ENCODE peak calls at places on chromosome 9, in ten cellular contexts. One of them, this sample, is unnamed.

GRCh38 chr9:94861589-94862241 is 135.2 kb downstream of the AOPEP start:
- DNase-seq in stromal cell of bone marrow: peak
- DNase-seq in GM12892: no peak
- DNase-seq in activated CD4-positive, alpha-beta T cell treated with anti-CD3 and anti-CD28 coated beads, Interleukin-2, amount 10 ng/mL, durations not matched to agents 7 days and 5 days: peak
- DNase-seq in mesenchymal stem cell: peak
- DNase-seq in GDM1: no peak
- DNase-seq in cardiac fibroblast: peak
- DNase-seq in WTC11: no peak
- DNase-seq in small intestine: no peak
- DNase-seq in heart right ventricle: no peak
- DNase-seq in this sample: peak

GRCh38 chr9:78566948-78567675 is 270.2 kb downstream of the PSAT1 start:
- DNase-seq in cardiac fibroblast: peak
- DNase-seq in small intestine: no peak
- DNase-seq in activated CD4-positive, alpha-beta T cell treated with anti-CD3 and anti-CD28 coated beads, Interleukin-2, amount 10 ng/mL, durations not matched to agents 7 days and 5 days: no peak
- DNase-seq in WTC11: no peak
- DNase-seq in GDM1: no peak
- DNase-seq in stromal cell of bone marrow: peak
- DNase-seq in GM12892: no peak
- DNase-seq in heart right ventricle: no peak
- DNase-seq in mesenchymal stem cell: peak
- DNase-seq in this sample: peak

GRCh38 chr9:121989010-121989409 is 104.1 kb downstream of the TTLL11 start:
- DNase-seq in cardiac fibroblast: peak
- DNase-seq in GDM1: no peak
- DNase-seq in mesenchymal stem cell: no peak
- DNase-seq in heart right ventricle: no peak
- DNase-seq in GM12892: no peak
- DNase-seq in small intestine: peak
- DNase-seq in WTC11: peak
- DNase-seq in activated CD4-positive, alpha-beta T cell treated with anti-CD3 and anti-CD28 coated beads, Interleukin-2, amount 10 ng/mL, durations not matched to agents 7 days and 5 days: no peak
- DNase-seq in stromal cell of bone marrow: no peak
- DNase-seq in this sample: no peak

GRCh38 chr9:104968025-104968982 is 40.3 kb upstream of the ABCA1 start:
- DNase-seq in mesenchymal stem cell: peak
- DNase-seq in stromal cell of bone marrow: peak
- DNase-seq in GM12892: peak
- DNase-seq in GDM1: peak
- DNase-seq in small intestine: peak
- DNase-seq in activated CD4-positive, alpha-beta T cell treated with anti-CD3 and anti-CD28 coated beads, Interleukin-2, amount 10 ng/mL, durations not matched to agents 7 days and 5 days: peak
- DNase-seq in WTC11: peak
- DNase-seq in cardiac fibroblast: peak
- DNase-seq in heart right ventricle: peak
- DNase-seq in this sample: peak

GRCh38 chr9:2267171-2267740 is 252.1 kb downstream of the SMARCA2 start:
- DNase-seq in GM12892: no peak
- DNase-seq in WTC11: no peak
- DNase-seq in heart right ventricle: peak
- DNase-seq in mesenchymal stem cell: no peak
- DNase-seq in GDM1: no peak
- DNase-seq in stromal cell of bone marrow: peak
- DNase-seq in activated CD4-positive, alpha-beta T cell treated with anti-CD3 and anti-CD28 coated beads, Interleukin-2, amount 10 ng/mL, durations not matched to agents 7 days and 5 days: no peak
- DNase-seq in small intestine: no peak
- DNase-seq in cardiac fibroblast: peak
- DNase-seq in this sample: no peak

GRCh38 chr9:100186356-100186755 is 87.3 kb downstream of the INVS start:
- DNase-seq in cardiac fibroblast: no peak
- DNase-seq in activated CD4-positive, alpha-beta T cell treated with anti-CD3 and anti-CD28 coated beads, Interleukin-2, amount 10 ng/mL, durations not matched to agents 7 days and 5 days: no peak
- DNase-seq in stromal cell of bone marrow: no peak
- DNase-seq in mesenchymal stem cell: no peak
- DNase-seq in small intestine: no peak
- DNase-seq in WTC11: no peak
- DNase-seq in heart right ventricle: no peak
- DNase-seq in GDM1: no peak
- DNase-seq in GM12892: no peak
- DNase-seq in this sample: no peak

GRCh38 chr9:88233091-88233490 is 94.8 kb upstream of the SPATA31C2 start:
- DNase-seq in GM12892: no peak
- DNase-seq in WTC11: no peak
- DNase-seq in GDM1: no peak
- DNase-seq in activated CD4-positive, alpha-beta T cell treated with anti-CD3 and anti-CD28 coated beads, Interleukin-2, amount 10 ng/mL, durations not matched to agents 7 days and 5 days: no peak
- DNase-seq in mesenchymal stem cell: no peak
- DNase-seq in heart right ventricle: no peak
- DNase-seq in small intestine: no peak
- DNase-seq in stromal cell of bone marrow: no peak
- DNase-seq in cardiac fibroblast: no peak
- DNase-seq in this sample: no peak

GRCh38 chr9:6764570-6765334 is 7.0 kb downstream of the KDM4C start:
- DNase-seq in heart right ventricle: no peak
- DNase-seq in stromal cell of bone marrow: no peak
- DNase-seq in GDM1: no peak
- DNase-seq in cardiac fibroblast: no peak
- DNase-seq in mesenchymal stem cell: no peak
- DNase-seq in GM12892: no peak
- DNase-seq in small intestine: no peak
- DNase-seq in WTC11: no peak
- DNase-seq in activated CD4-positive, alpha-beta T cell treated with anti-CD3 and anti-CD28 coated beads, Interleukin-2, amount 10 ng/mL, durations not matched to agents 7 days and 5 days: no peak
- DNase-seq in this sample: peak

GRCh38 chr9:132597073-132597775 is 14.8 kb downstream of the BARHL1 start:
- DNase-seq in mesenchymal stem cell: no peak
- DNase-seq in heart right ventricle: peak
- DNase-seq in small intestine: no peak
- DNase-seq in GM12892: no peak
- DNase-seq in GDM1: peak
- DNase-seq in stromal cell of bone marrow: no peak
- DNase-seq in cardiac fibroblast: peak
- DNase-seq in WTC11: no peak
- DNase-seq in activated CD4-positive, alpha-beta T cell treated with anti-CD3 and anti-CD28 coated beads, Interleukin-2, amount 10 ng/mL, durations not matched to agents 7 days and 5 days: no peak
- DNase-seq in this sample: no peak

GRCh38 chr9:113682297-113682771 is 193.8 kb upstream of the ZNF618 start:
- DNase-seq in activated CD4-positive, alpha-beta T cell treated with anti-CD3 and anti-CD28 coated beads, Interleukin-2, amount 10 ng/mL, durations not matched to agents 7 days and 5 days: peak
- DNase-seq in GM12892: no peak
- DNase-seq in small intestine: peak
- DNase-seq in WTC11: peak
- DNase-seq in heart right ventricle: peak
- DNase-seq in cardiac fibroblast: peak
- DNase-seq in stromal cell of bone marrow: peak
- DNase-seq in mesenchymal stem cell: peak
- DNase-seq in GDM1: peak
- DNase-seq in this sample: peak

GRCh38 chr9:90722116-90722515 is 79.5 kb upstream of the DIRAS2 start:
- DNase-seq in small intestine: no peak
- DNase-seq in cardiac fibroblast: no peak
- DNase-seq in WTC11: no peak
- DNase-seq in stromal cell of bone marrow: no peak
- DNase-seq in mesenchymal stem cell: peak
- DNase-seq in GDM1: no peak
- DNase-seq in heart right ventricle: no peak
- DNase-seq in activated CD4-positive, alpha-beta T cell treated with anti-CD3 and anti-CD28 coated beads, Interleukin-2, amount 10 ng/mL, durations not matched to agents 7 days and 5 days: no peak
- DNase-seq in GM12892: no peak
- DNase-seq in this sample: no peak

GRCh38 chr9:68455436-68455835 is 85.2 kb downstream of the TMEM252 start:
- DNase-seq in mesenchymal stem cell: no peak
- DNase-seq in small intestine: no peak
- DNase-seq in cardiac fibroblast: no peak
- DNase-seq in stromal cell of bone marrow: no peak
- DNase-seq in GDM1: no peak
- DNase-seq in WTC11: no peak
- DNase-seq in GM12892: no peak
- DNase-seq in heart right ventricle: no peak
- DNase-seq in activated CD4-positive, alpha-beta T cell treated with anti-CD3 and anti-CD28 coated beads, Interleukin-2, amount 10 ng/mL, durations not matched to agents 7 days and 5 days: no peak
- DNase-seq in this sample: peak

GRCh38 chr9:134501266-134502181 is 140.1 kb upstream of the COL5A1 start:
- DNase-seq in small intestine: no peak
- DNase-seq in heart right ventricle: no peak
- DNase-seq in stromal cell of bone marrow: no peak
- DNase-seq in GM12892: no peak
- DNase-seq in activated CD4-positive, alpha-beta T cell treated with anti-CD3 and anti-CD28 coated beads, Interleukin-2, amount 10 ng/mL, durations not matched to agents 7 days and 5 days: no peak
- DNase-seq in GDM1: no peak
- DNase-seq in cardiac fibroblast: no peak
- DNase-seq in mesenchymal stem cell: no peak
- DNase-seq in WTC11: no peak
- DNase-seq in this sample: no peak

GRCh38 chr9:114474425-114474824 is 30.8 kb downstream of the WHRN start:
- DNase-seq in mesenchymal stem cell: no peak
- DNase-seq in WTC11: no peak
- DNase-seq in GM12892: no peak
- DNase-seq in small intestine: no peak
- DNase-seq in heart right ventricle: no peak
- DNase-seq in activated CD4-positive, alpha-beta T cell treated with anti-CD3 and anti-CD28 coated beads, Interleukin-2, amount 10 ng/mL, durations not matched to agents 7 days and 5 days: no peak
- DNase-seq in stromal cell of bone marrow: no peak
- DNase-seq in cardiac fibroblast: no peak
- DNase-seq in GDM1: no peak
- DNase-seq in this sample: no peak

GRCh38 chr9:89475891-89476440 is 21.9 kb downstream of the SEMA4D start:
- DNase-seq in cardiac fibroblast: no peak
- DNase-seq in stromal cell of bone marrow: no peak
- DNase-seq in mesenchymal stem cell: no peak
- DNase-seq in GM12892: no peak
- DNase-seq in heart right ventricle: no peak
- DNase-seq in activated CD4-positive, alpha-beta T cell treated with anti-CD3 and anti-CD28 coated beads, Interleukin-2, amount 10 ng/mL, durations not matched to agents 7 days and 5 days: no peak
- DNase-seq in GDM1: no peak
- DNase-seq in WTC11: no peak
- DNase-seq in small intestine: no peak
- DNase-seq in this sample: no peak

GRCh38 chr9:128115187-128116103 is 12.1 kb downstream of the PTGES2 start:
- DNase-seq in mesenchymal stem cell: no peak
- DNase-seq in stromal cell of bone marrow: no peak
- DNase-seq in GDM1: no peak
- DNase-seq in activated CD4-positive, alpha-beta T cell treated with anti-CD3 and anti-CD28 coated beads, Interleukin-2, amount 10 ng/mL, durations not matched to agents 7 days and 5 days: no peak
- DNase-seq in cardiac fibroblast: no peak
- DNase-seq in GM12892: peak
- DNase-seq in small intestine: peak
- DNase-seq in WTC11: no peak
- DNase-seq in heart right ventricle: no peak
- DNase-seq in this sample: no peak

GRCh38 chr9:136625101-136626065 is 37.3 kb upstream of the EGFL7 start:
- DNase-seq in GDM1: no peak
- DNase-seq in cardiac fibroblast: peak
- DNase-seq in small intestine: peak
- DNase-seq in mesenchymal stem cell: peak
- DNase-seq in activated CD4-positive, alpha-beta T cell treated with anti-CD3 and anti-CD28 coated beads, Interleukin-2, amount 10 ng/mL, durations not matched to agents 7 days and 5 days: no peak
- DNase-seq in GM12892: no peak
- DNase-seq in heart right ventricle: peak
- DNase-seq in WTC11: no peak
- DNase-seq in stromal cell of bone marrow: no peak
- DNase-seq in this sample: peak

GRCh38 chr9:130665431-130666392 is 1.3 kb downstream of the PRDM12 start:
- DNase-seq in heart right ventricle: no peak
- DNase-seq in GDM1: no peak
- DNase-seq in cardiac fibroblast: no peak
- DNase-seq in activated CD4-positive, alpha-beta T cell treated with anti-CD3 and anti-CD28 coated beads, Interleukin-2, amount 10 ng/mL, durations not matched to agents 7 days and 5 days: no peak
- DNase-seq in GM12892: peak
- DNase-seq in stromal cell of bone marrow: no peak
- DNase-seq in small intestine: no peak
- DNase-seq in WTC11: peak
- DNase-seq in mesenchymal stem cell: no peak
- DNase-seq in this sample: no peak

GRCh38 chr9:95081998-95082397 is 235.5 kb downstream of the FANCC start:
- DNase-seq in activated CD4-positive, alpha-beta T cell treated with anti-CD3 and anti-CD28 coated beads, Interleukin-2, amount 10 ng/mL, durations not matched to agents 7 days and 5 days: no peak
- DNase-seq in small intestine: no peak
- DNase-seq in heart right ventricle: no peak
- DNase-seq in GDM1: no peak
- DNase-seq in mesenchymal stem cell: no peak
- DNase-seq in WTC11: no peak
- DNase-seq in stromal cell of bone marrow: no peak
- DNase-seq in GM12892: no peak
- DNase-seq in cardiac fibroblast: no peak
- DNase-seq in this sample: no peak

GRCh38 chr9:114501786-114502682 is 3.2 kb downstream of the WHRN start:
- DNase-seq in heart right ventricle: no peak
- DNase-seq in small intestine: peak
- DNase-seq in activated CD4-positive, alpha-beta T cell treated with anti-CD3 and anti-CD28 coated beads, Interleukin-2, amount 10 ng/mL, durations not matched to agents 7 days and 5 days: no peak
- DNase-seq in GM12892: no peak
- DNase-seq in GDM1: no peak
- DNase-seq in mesenchymal stem cell: peak
- DNase-seq in cardiac fibroblast: no peak
- DNase-seq in WTC11: peak
- DNase-seq in stromal cell of bone marrow: no peak
- DNase-seq in this sample: peak

GRCh38 chr9:2597483-2597882 is 24.1 kb upstream of the VLDLR start:
- DNase-seq in heart right ventricle: no peak
- DNase-seq in GM12892: no peak
- DNase-seq in WTC11: no peak
- DNase-seq in small intestine: no peak
- DNase-seq in mesenchymal stem cell: no peak
- DNase-seq in activated CD4-positive, alpha-beta T cell treated with anti-CD3 and anti-CD28 coated beads, Interleukin-2, amount 10 ng/mL, durations not matched to agents 7 days and 5 days: no peak
- DNase-seq in GDM1: no peak
- DNase-seq in stromal cell of bone marrow: peak
- DNase-seq in cardiac fibroblast: peak
- DNase-seq in this sample: no peak

GRCh38 chr9:4382722-4383317 is 83.0 kb upstream of the GLIS3 start:
- DNase-seq in activated CD4-positive, alpha-beta T cell treated with anti-CD3 and anti-CD28 coated beads, Interleukin-2, amount 10 ng/mL, durations not matched to agents 7 days and 5 days: no peak
- DNase-seq in heart right ventricle: no peak
- DNase-seq in GM12892: no peak
- DNase-seq in GDM1: no peak
- DNase-seq in small intestine: peak
- DNase-seq in cardiac fibroblast: peak
- DNase-seq in mesenchymal stem cell: peak
- DNase-seq in stromal cell of bone marrow: peak
- DNase-seq in WTC11: no peak
- DNase-seq in this sample: peak

GRCh38 chr9:73558471-73558870 is 406.8 kb downstream of the ANXA1 start:
- DNase-seq in GDM1: no peak
- DNase-seq in GM12892: no peak
- DNase-seq in WTC11: no peak
- DNase-seq in stromal cell of bone marrow: no peak
- DNase-seq in mesenchymal stem cell: no peak
- DNase-seq in heart right ventricle: no peak
- DNase-seq in cardiac fibroblast: no peak
- DNase-seq in small intestine: no peak
- DNase-seq in activated CD4-positive, alpha-beta T cell treated with anti-CD3 and anti-CD28 coated beads, Interleukin-2, amount 10 ng/mL, durations not matched to agents 7 days and 5 days: no peak
- DNase-seq in this sample: no peak

GRCh38 chr9:95499847-95500246 is 16.9 kb downstream of the PTCH1 start:
- DNase-seq in cardiac fibroblast: no peak
- DNase-seq in GDM1: no peak
- DNase-seq in mesenchymal stem cell: peak
- DNase-seq in GM12892: no peak
- DNase-seq in heart right ventricle: no peak
- DNase-seq in small intestine: no peak
- DNase-seq in stromal cell of bone marrow: no peak
- DNase-seq in activated CD4-positive, alpha-beta T cell treated with anti-CD3 and anti-CD28 coated beads, Interleukin-2, amount 10 ng/mL, durations not matched to agents 7 days and 5 days: no peak
- DNase-seq in WTC11: no peak
- DNase-seq in this sample: peak

This sample was measured in bronchial epithelial cell.